ENCODE peak calls at places on chromosomes 7 and 10, in four cellular contexts. M is NCI-H187, F is bronchial epithelial cell, S is left cardiac atrium. U is an unnamed sample.
A peak's percentile ranks its signal among the peaks of the same experiment; 100 is the strongest.

GRCh38 chr10:27447540-27447939 is 56.6 kb upstream of the RAB18 start:
- DNase-seq in M (no peak), S (no peak), F (no peak), U (no peak)

GRCh38 chr10:70493660-70494234 is 15.2 kb downstream of the PALD1 start:
- DNase-seq in S (no peak), F (no peak), M (no peak), U (peak; percentile 69)

GRCh38 chr7:143910473-143911248 is 8.7 kb upstream of the TCAF1 start:
- DNase-seq in S (no peak), M (no peak), F (peak; percentile 8), U (no peak)

GRCh38 chr10:1579671-1580070 is 157.7 kb downstream of the ADARB2 start:
- DNase-seq in F (no peak), M (no peak), S (no peak), U (no peak)

GRCh38 chr7:4799508-4800268 is 24.3 kb downstream of the AP5Z1 start:
- DNase-seq in M (no peak), F (no peak), S (peak; percentile 76), U (peak; percentile 76)

GRCh38 chr10:4174197-4174596 is 389.2 kb upstream of the KLF6 start:
- DNase-seq in F (no peak), M (no peak), S (no peak), U (no peak)

GRCh38 chr10:130436633-130437032 is 300.4 kb downstream of the GLRX3 start:
- DNase-seq in M (no peak), F (no peak), S (no peak), U (no peak)

GRCh38 chr7:108813247-108814014 is 243.8 kb downstream of the DNAJB9 start:
- DNase-seq in M (no peak), F (no peak), S (no peak), U (no peak)

GRCh38 chr7:140235114-140235513 is 58.3 kb upstream of the KDM7A start:
- DNase-seq in M (no peak), F (no peak), S (no peak), U (no peak)

GRCh38 chr7:83732305-83732704 is 83.4 kb upstream of the SEMA3E start:
- DNase-seq in M (peak; percentile 24), F (no peak), S (no peak), U (no peak)

GRCh38 chr7:6392712-6393666 is 54.8 kb downstream of the DAGLB start:
- DNase-seq in S (peak; percentile 91), M (no peak), F (peak; percentile 85), U (peak; percentile 69)

GRCh38 chr10:126218174-126218573 is 170.1 kb downstream of the ADAM12 start:
- DNase-seq in M (no peak), F (no peak), S (no peak), U (no peak)

GRCh38 chr7:31855530-31855929 is 168.5 kb downstream of the PPP1R17 start:
- DNase-seq in M (no peak), S (no peak), F (no peak), U (no peak)

GRCh38 chr10:114328876-114329275 is 75.4 kb downstream of the AFAP1L2 start:
- DNase-seq in M (no peak), S (peak; percentile 49), F (no peak), U (no peak)

GRCh38 chr7:134371536-134371935 is 54.8 kb upstream of the SLC35B4 start:
- DNase-seq in F (peak; percentile 67), S (no peak), M (no peak), U (no peak)

GRCh38 chr7:44151679-44152355 is 10.7 kb upstream of the MYL7 start:
- DNase-seq in F (no peak), M (no peak), S (no peak), U (no peak)

GRCh38 chr10:546971-547590 is 142.4 kb downstream of the DIP2C start:
- DNase-seq in F (peak; percentile 48), S (no peak), M (no peak), U (peak; percentile 54)

GRCh38 chr7:115410427-115410805 is 488.5 kb downstream of the MDFIC start:
- DNase-seq in S (no peak), M (no peak), F (no peak), U (no peak)

GRCh38 chr10:17023386-17024298 is 106.0 kb downstream of the CUBN start:
- DNase-seq in M (no peak), S (peak; percentile 68), F (peak; percentile 97), U (no peak)

GRCh38 chr10:122310311-122311050 is 39.4 kb downstream of the BTBD16 start:
- DNase-seq in S (peak; percentile 55), M (no peak), F (peak; percentile 74), U (no peak)

GRCh38 chr7:134789967-134790685 is 10.7 kb downstream of the CALD1 start:
- DNase-seq in M (no peak), F (no peak), S (no peak), U (no peak)

GRCh38 chr10:61166065-61166464 is 222.1 kb upstream of the RHOBTB1 start:
- DNase-seq in M (no peak), F (no peak), S (no peak), U (no peak)

GRCh38 chr10:124732931-124733536 is 11.1 kb downstream of the FAM53B start:
- DNase-seq in S (peak; percentile 72), M (no peak), F (peak; percentile 72), U (peak; percentile 91)

GRCh38 chr7:149509774-149510173 is 12.2 kb upstream of the ZNF746 start:
- DNase-seq in F (no peak), M (no peak), S (no peak), U (no peak)

GRCh38 chr7:69395072-69395714 is 203.1 kb upstream of the AUTS2 start:
- DNase-seq in M (no peak), F (no peak), S (peak; percentile 31), U (no peak)

GRCh38 chr10:29119374-29119773 is 169.5 kb upstream of the LYZL1 start:
- DNase-seq in F (no peak), M (no peak), S (peak; percentile 56), U (no peak)

GRCh38 chr7:145899938-145900337 is 216.7 kb upstream of the CNTNAP2 start:
- DNase-seq in S (no peak), M (no peak), F (no peak), U (no peak)

GRCh38 chr10:99612167-99612831 is 7.9 kb downstream of the SLC25A28 start:
- DNase-seq in S (no peak), F (peak; percentile 66), M (peak; percentile 7), U (no peak)

GRCh38 chr10:36677170-36677768 is 448.1 kb upstream of the ANKRD30A start:
- DNase-seq in S (no peak), F (no peak), M (no peak), U (no peak)

GRCh38 chr7:99579956-99580777 is 17.9 kb upstream of the TMEM225B start:
- DNase-seq in S (peak; percentile 42), M (no peak), F (peak; percentile 13), U (no peak)